ENCODE peak calls at places on chromosome 11, in ten cellular contexts. M is iPS DF 6.9; U is right cardiac atrium; V is A673; T is pancreas; A is IMR-90; Y is aorta; L is Caco-2; N is effector memory CD4-positive, alpha-beta T cell; F is body of pancreas. C is an unnamed sample.

GRCh38 chr11:19843106-19843505 is 130.5 kb downstream of the NAV2 start:
- DNase-seq in M (no peak), V (no peak), F (no peak), L (no peak), N (no peak), Y (no peak), T (no peak), U (no peak), A (no peak), C (no peak)

GRCh38 chr11:66559141-66559861 is 9.1 kb downstream of the CTSF start:
- DNase-seq in T (no peak), M (no peak), L (no peak), A (no peak), Y (no peak), V (no peak), U (peak; percentile 80), N (no peak), F (peak; percentile 69), C (no peak)

GRCh38 chr11:68962527-68963250 is 18.1 kb downstream of the MRGPRD start:
- DNase-seq in F (no peak), V (peak; percentile 67), N (no peak), L (no peak), T (no peak), Y (no peak), U (no peak), M (no peak), A (no peak), C (no peak)

GRCh38 chr11:27279491-27279890 is 83.5 kb downstream of the CCDC34 start:
- DNase-seq in M (no peak), A (no peak), L (no peak), F (no peak), V (no peak), Y (no peak), U (no peak), N (no peak), T (no peak), C (no peak)

GRCh38 chr11:107567739-107568335 is 2.3 kb upstream of the ALKBH8 start:
- DNase-seq in T (no peak), F (no peak), M (no peak), N (no peak), A (no peak), U (no peak), V (peak; percentile 44), Y (no peak), L (no peak), C (peak; percentile 11)

GRCh38 chr11:65981101-65981740 is 19.7 kb downstream of the SART1 start:
- DNase-seq in U (no peak), A (no peak), T (no peak), L (no peak), V (no peak), N (no peak), Y (peak; percentile 35), F (no peak), M (no peak), C (no peak)

GRCh38 chr11:72251614-72252013 is 7.6 kb upstream of the PHOX2A start:
- DNase-seq in M (no peak), F (no peak), L (no peak), Y (no peak), N (no peak), V (no peak), T (no peak), A (no peak), U (no peak), C (no peak)

GRCh38 chr11:116648229-116649174 is 124.3 kb downstream of the BUD13 start:
- DNase-seq in L (no peak), V (no peak), M (no peak), U (no peak), N (no peak), T (no peak), Y (no peak), A (no peak), F (no peak), C (no peak)

GRCh38 chr11:108278546-108278945 is 55.7 kb downstream of the ATM start:
- DNase-seq in U (no peak), L (no peak), V (peak; percentile 54), N (no peak), T (no peak), A (peak; percentile 2), F (peak; percentile 16), M (no peak), Y (no peak), C (peak; percentile 84)

GRCh38 chr11:68436985-68437926 is 23.3 kb upstream of the PPP6R3 start:
- DNase-seq in Y (peak; percentile 72), T (no peak), N (no peak), M (no peak), V (peak; percentile 85), U (peak; percentile 90), A (peak; percentile 72), L (no peak), F (no peak), C (no peak)

GRCh38 chr11:123559418-123559817 is 95.0 kb downstream of the SCN3B start:
- DNase-seq in N (no peak), M (no peak), F (no peak), V (peak; percentile 51), A (peak; percentile 36), U (no peak), T (no peak), Y (no peak), L (no peak), C (no peak)

GRCh38 chr11:1391165-1392010 is 1.7 kb downstream of the BRSK2 start:
- DNase-seq in F (peak; percentile 72), U (peak; percentile 56), V (peak; percentile 69), N (no peak), T (peak; percentile 63), A (no peak), M (no peak), L (no peak), Y (no peak), C (no peak)

GRCh38 chr11:8035225-8035846 is 45.7 kb upstream of the TUB start:
- DNase-seq in F (no peak), U (peak; percentile 63), V (no peak), N (no peak), A (no peak), T (no peak), L (no peak), Y (no peak), M (no peak), C (no peak)

GRCh38 chr11:116851631-116852030 is 14.2 kb upstream of the APOA1 start:
- DNase-seq in Y (no peak), U (no peak), T (no peak), V (peak; percentile 65), L (no peak), A (no peak), F (no peak), N (peak; percentile 32), M (no peak), C (peak; percentile 36)

GRCh38 chr11:119356349-119357031 is 10.0 kb upstream of the MFRP start:
- DNase-seq in A (peak; percentile 66), N (peak; percentile 55), Y (peak; percentile 90), V (peak; percentile 93), M (no peak), F (peak; percentile 37), L (no peak), U (peak; percentile 93), T (peak; percentile 40), C (peak; percentile 80)

GRCh38 chr11:9714540-9714939 is 50.7 kb downstream of the SWAP70 start:
- DNase-seq in V (no peak), A (peak; percentile 49), U (no peak), F (no peak), L (no peak), Y (no peak), T (no peak), N (no peak), M (no peak), C (no peak)

GRCh38 chr11:111531687-111532364 is 8.7 kb upstream of the LAYN start:
- DNase-seq in V (peak; percentile 80), L (peak; percentile 59), M (no peak), F (no peak), U (no peak), N (no peak), T (no peak), A (peak; percentile 95), Y (no peak), C (peak; percentile 77)

GRCh38 chr11:117720061-117720511 is 76.9 kb downstream of the DSCAML1 start:
- DNase-seq in Y (no peak), A (no peak), V (no peak), F (no peak), U (no peak), N (no peak), L (no peak), M (no peak), T (no peak), C (no peak)

DNA sequence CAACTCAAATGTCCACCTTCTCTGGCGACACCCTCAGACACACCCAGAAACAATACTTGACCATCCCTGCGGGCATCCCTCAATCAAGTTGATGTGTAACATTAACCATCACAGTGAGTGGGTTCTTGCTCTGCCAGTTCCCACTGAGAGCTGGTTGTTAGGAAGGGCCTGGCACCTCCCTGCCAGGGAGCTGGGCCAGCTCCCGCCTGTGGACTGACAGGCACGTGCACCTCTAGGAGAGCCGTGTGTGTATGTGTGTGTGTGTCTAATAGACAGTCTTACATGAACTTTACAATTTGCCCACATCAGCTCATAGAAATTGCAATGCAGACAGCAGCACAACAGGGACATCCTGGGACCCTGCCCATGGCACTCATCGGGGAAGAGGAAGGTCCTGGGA is 298.7 kb downstream of the SHANK2 start:
- DNase-seq in L (no peak), V (no peak), A (no peak), T (no peak), M (no peak), N (no peak), F (peak; percentile 20), U (no peak), Y (no peak), C (no peak)
- H3K9me3 ChIP-seq in L (no peaks in the 10 kb centered on the region), V (peaks cover 4% of the 10 kb centered on the region), A (no peaks in the 10 kb centered on the region), T (no peaks in the 10 kb centered on the region), M (no peaks in the 10 kb centered on the region), N (no peaks in the 10 kb centered on the region), F (no peaks in the 10 kb centered on the region), U (no peaks in the 10 kb centered on the region), Y (no peaks in the 10 kb centered on the region), C (no peaks in the 10 kb centered on the region)

GRCh38 chr11:110329441-110329840 is 33.0 kb upstream of the RDX start:
- DNase-seq in A (no peak), N (no peak), F (no peak), V (no peak), U (no peak), L (no peak), T (no peak), Y (no peak), M (no peak), C (no peak)
- H3K9me3 ChIP-seq in A (no peaks in the 10 kb centered on the region), N (no peaks in the 10 kb centered on the region), F (no peaks in the 10 kb centered on the region), V (no peaks in the 10 kb centered on the region), U (no peaks in the 10 kb centered on the region), L (peaks cover 16% of the 10 kb centered on the region), T (no peaks in the 10 kb centered on the region), Y (no peaks in the 10 kb centered on the region), M (no peaks in the 10 kb centered on the region), C (no peaks in the 10 kb centered on the region)

DNA sequence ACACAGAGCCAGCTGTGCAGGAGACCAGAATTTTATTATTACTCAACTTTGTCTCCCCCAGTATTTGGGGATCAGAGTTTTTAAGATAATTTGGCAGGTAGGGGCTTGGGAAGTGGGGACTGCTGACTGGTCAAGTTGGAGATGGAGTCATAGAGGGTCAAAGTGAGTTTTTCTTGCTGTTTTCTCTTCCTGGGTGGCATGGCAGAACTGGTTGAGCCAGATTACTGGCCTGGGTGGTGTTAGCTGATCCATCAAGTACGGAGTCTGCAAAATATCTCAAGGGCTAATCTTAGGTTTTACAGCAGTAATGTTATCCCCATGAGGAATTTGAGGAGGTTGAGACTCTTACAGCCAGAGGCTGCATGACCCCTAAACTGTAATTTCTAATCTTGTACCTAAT is 153.5 kb downstream of the OR4C45 start:
- DNase-seq in A (no peak), Y (no peak), N (no peak), M (no peak), L (no peak), T (no peak), U (no peak), F (no peak), V (no peak), C (no peak)
- H3K9me3 ChIP-seq in A (no peaks in the 10 kb centered on the region), Y (no peaks in the 10 kb centered on the region), N (no peaks in the 10 kb centered on the region), M (peaks cover 6% of the 10 kb centered on the region), L (no peaks in the 10 kb centered on the region), T (no peaks in the 10 kb centered on the region), U (no peaks in the 10 kb centered on the region), F (no peaks in the 10 kb centered on the region), V (peaks cover 19% of the 10 kb centered on the region), C (no peaks in the 10 kb centered on the region)

GRCh38 chr11:2631161-2631560 is 68.6 kb downstream of the KCNQ1OT1 start:
- DNase-seq in T (no peak), F (no peak), U (no peak), L (no peak), N (no peak), M (no peak), Y (no peak), V (no peak), A (no peak), C (no peak)
- H3K9me3 ChIP-seq in T (peaks cover 6% of the 10 kb centered on the region), F (peaks cover 17% of the 10 kb centered on the region), U (no peaks in the 10 kb centered on the region), L (peaks cover 49% of the 10 kb centered on the region), N (peaks cover 6% of the 10 kb centered on the region), M (peaks cover 2% of the 10 kb centered on the region), Y (no peaks in the 10 kb centered on the region), V (peaks cover 77% of the 10 kb centered on the region), A (peaks cover 30% of the 10 kb centered on the region), C (no peaks in the 10 kb centered on the region)

C was measured in cardiac muscle cell.